ENCODE peak calls at places on chromosome 2, in nine cellular contexts. C is sciatic nerve; W is stimulated activated CD8-positive, alpha-beta memory T cell treated with anti-CD3 and anti-CD28 coated beads, Interleukin-15, amount 100 ng/mL, for 48 hours; F is HS-27A; K is stimulated activated CD4-positive, alpha-beta T cell treated with anti-CD3 and anti-CD28 coated beads, Interleukin-1b, Interleukin-23, amount 100 ng/mL, for 1 hour; N is GM10248; V is AG08396; B is activated CD4-positive, alpha-beta T cell treated with anti-CD3 and anti-CD28 coated beads for 24 hours; M is ELR. J is an unnamed sample.

GRCh38 chr2:170822292-170822884 is 5.7 kb downstream of the GAD1 start:
- DNase-seq in K (no peak), N (peak), V (peak), W (no peak), M (no peak), B (peak), C (no peak), F (no peak), J (no peak)

GRCh38 chr2:229733606-229734205 is 19.4 kb upstream of the DNER start:
- DNase-seq in F (no peak), N (no peak), V (no peak), C (no peak), W (no peak), M (no peak), K (no peak), B (no peak), J (no peak)

GRCh38 chr2:139909160-139909559 is 1129.0 kb upstream of the NXPH2 start:
- DNase-seq in F (no peak), N (no peak), W (no peak), C (no peak), B (no peak), K (no peak), V (no peak), M (no peak), J (no peak)

GRCh38 chr2:235666240-235666781 is 172.5 kb downstream of the AGAP1 start:
- DNase-seq in M (peak), B (no peak), C (no peak), K (no peak), W (no peak), V (peak), F (no peak), N (no peak), J (peak)

GRCh38 chr2:238801791-238802190 is 46.1 kb upstream of the TWIST2 start:
- DNase-seq in C (no peak), N (no peak), B (no peak), F (no peak), K (no peak), V (no peak), M (no peak), W (no peak), J (no peak)

GRCh38 chr2:99694331-99694730 is 204.5 kb upstream of the REV1 start:
- DNase-seq in C (no peak), F (no peak), B (no peak), V (no peak), N (no peak), K (no peak), M (no peak), W (no peak), J (no peak)

GRCh38 chr2:188518391-188518790 is 226.7 kb downstream of the GULP1 start:
- DNase-seq in K (no peak), B (no peak), W (no peak), F (peak), N (no peak), C (no peak), V (no peak), M (peak), J (no peak)

GRCh38 chr2:175884673-175885393 is 117.2 kb downstream of the LNPK start:
- DNase-seq in F (no peak), B (no peak), K (no peak), M (no peak), N (no peak), C (no peak), V (no peak), W (no peak), J (no peak)

GRCh38 chr2:176280156-176280555 is 10.9 kb downstream of the MTX2 start:
- DNase-seq in F (no peak), V (no peak), N (no peak), W (no peak), C (no peak), K (no peak), B (no peak), M (peak), J (no peak)

GRCh38 chr2:43303889-43304288 is 77.5 kb upstream of the ZFP36L2 start:
- DNase-seq in M (no peak), V (no peak), W (no peak), C (no peak), B (no peak), K (no peak), F (no peak), N (no peak), J (no peak)

GRCh38 chr2:37781028-37781427 is 109.6 kb upstream of the CDC42EP3 start:
- DNase-seq in C (no peak), N (no peak), V (no peak), F (peak), M (peak), W (no peak), K (no peak), B (no peak), J (no peak)

GRCh38 chr2:120066708-120067547 is 54.1 kb downstream of the EPB41L5 start:
- DNase-seq in V (peak), F (no peak), W (no peak), N (no peak), C (no peak), B (no peak), M (no peak), K (no peak), J (no peak)

GRCh38 chr2:219460424-219460926 is 25.8 kb downstream of the SPEG start:
- DNase-seq in C (no peak), W (no peak), B (no peak), V (peak), F (no peak), N (no peak), M (no peak), K (no peak), J (no peak)

GRCh38 chr2:7031424-7032245 is 114.4 kb downstream of the RNF144A start:
- DNase-seq in W (no peak), K (peak), V (no peak), N (no peak), F (no peak), B (no peak), M (no peak), C (no peak), J (peak)

GRCh38 chr2:1655461-1655860 is 88.9 kb downstream of the PXDN start:
- DNase-seq in V (no peak), C (peak), N (no peak), B (no peak), M (no peak), F (no peak), W (no peak), K (no peak), J (no peak)

GRCh38 chr2:105582952-105583660 is 161.6 kb upstream of the NCK2 start:
- DNase-seq in K (no peak), B (no peak), F (no peak), N (no peak), W (no peak), V (no peak), M (no peak), C (no peak), J (no peak)

GRCh38 chr2:88530081-88530480 is 77.6 kb upstream of the FOXI3 start:
- DNase-seq in C (no peak), K (no peak), B (no peak), W (no peak), N (no peak), M (peak), V (no peak), F (no peak), J (no peak)

GRCh38 chr2:228105526-228106250 is 75.8 kb downstream of the SPHKAP start:
- DNase-seq in F (no peak), W (no peak), K (no peak), V (no peak), B (no peak), M (peak), N (no peak), C (no peak), J (no peak)

GRCh38 chr2:128260239-128261138 is 58.2 kb downstream of the HS6ST1 start:
- DNase-seq in K (no peak), M (peak), N (no peak), F (no peak), C (peak), V (peak), B (no peak), W (no peak), J (no peak)

GRCh38 chr2:229235136-229235914 is 35.8 kb downstream of the PID1 start:
- DNase-seq in F (no peak), W (no peak), V (peak), K (no peak), C (no peak), N (no peak), M (peak), B (no peak), J (no peak)

GRCh38 chr2:239956818-239957261 is 68.3 kb downstream of the NDUFA10 start:
- DNase-seq in N (no peak), M (no peak), K (no peak), V (no peak), C (peak), W (no peak), F (no peak), B (no peak), J (no peak)

GRCh38 chr2:42063383-42064171 is 15.8 kb downstream of the PKDCC start:
- DNase-seq in C (no peak), V (peak), N (no peak), M (peak), B (no peak), K (no peak), F (no peak), W (no peak), J (no peak)

GRCh38 chr2:120883607-120884405 is 148.1 kb downstream of the GLI2 start:
- DNase-seq in N (no peak), F (no peak), B (no peak), W (no peak), M (no peak), K (no peak), V (no peak), C (no peak), J (no peak)

GRCh38 chr2:101515512-101515911 is 40.6 kb upstream of the RFX8 start:
- DNase-seq in K (no peak), W (no peak), B (no peak), M (peak), N (no peak), C (peak), V (no peak), F (no peak), J (no peak)

GRCh38 chr2:240551809-240552208 is 6.0 kb downstream of the ANKMY1 start:
- DNase-seq in F (no peak), K (no peak), V (no peak), C (no peak), B (no peak), W (no peak), N (no peak), M (no peak), J (no peak)

GRCh38 chr2:19292007-19292406 is 66.4 kb downstream of the OSR1 start:
- DNase-seq in N (no peak), M (no peak), C (no peak), K (no peak), W (no peak), F (no peak), B (no peak), V (no peak), J (no peak)

GRCh38 chr2:8719528-8719927 is 37.7 kb downstream of the ID2 start:
- DNase-seq in B (no peak), W (no peak), V (no peak), C (no peak), F (no peak), N (no peak), K (no peak), M (no peak), J (no peak)

GRCh38 chr2:74535440-74535965 is 5.8 kb downstream of the HTRA2 start:
- DNase-seq in V (no peak), B (no peak), N (no peak), W (no peak), K (no peak), F (no peak), C (no peak), M (no peak), J (no peak)

GRCh38 chr2:10146366-10147005 is 23.9 kb downstream of the RRM2 start:
- DNase-seq in V (no peak), F (no peak), K (no peak), N (no peak), B (no peak), M (no peak), W (no peak), C (no peak), J (no peak)